ENCODE peak calls at places on chromosomes 4 and X, in ten cellular contexts. T, J, F, U, V, A, L, X, Q and K are unnamed samples.

GRCh38 chr4:165684177-165684870 is 188.7 kb upstream of the TLL1 start:
- DNase-seq in T (no peak), V (no peak), Q (no peak), J (peak; percentile 60), A (no peak), L (no peak), X (no peak), U (no peak), F (no peak), K (no peak)

GRCh38 chrX:132622130-132622529 is 133.3 kb upstream of the MBNL3 start:
- DNase-seq in L (no peak), T (peak; percentile 35), A (no peak), Q (no peak), U (no peak), X (no peak), V (no peak), F (no peak), J (peak; percentile 18), K (peak; percentile 47)

GRCh38 chr4:179530953-179531352 is 2088.7 kb upstream of the AGA start:
- DNase-seq in T (peak; percentile 6), X (no peak), V (no peak), L (no peak), A (no peak), U (no peak), F (no peak), J (no peak), Q (no peak), K (no peak)

GRCh38 chr4:89486042-89486441 is 178.4 kb upstream of the GPRIN3 start:
- DNase-seq in L (peak; percentile 47), Q (no peak), T (peak; percentile 55), U (no peak), V (no peak), A (peak; percentile 14), X (no peak), J (peak; percentile 71), F (no peak), K (no peak)

GRCh38 chr4:19580090-19580489 is 671.6 kb upstream of the SLIT2 start:
- DNase-seq in X (no peak), J (peak; percentile 82), V (no peak), U (no peak), F (no peak), T (peak; percentile 32), A (no peak), Q (no peak), L (no peak), K (no peak)

GRCh38 chr4:27318740-27319139 is 458.1 kb downstream of the STIM2 start:
- DNase-seq in Q (no peak), F (no peak), T (peak; percentile 17), X (peak; percentile 79), U (no peak), L (peak; percentile 37), A (peak; percentile 45), J (peak; percentile 8), V (no peak), K (peak; percentile 4)

GRCh38 chr4:86036729-86037128 is 323.1 kb downstream of the MAPK10 start:
- DNase-seq in L (no peak), F (no peak), U (no peak), X (no peak), T (peak; percentile 69), V (no peak), Q (no peak), A (no peak), J (peak; percentile 49), K (no peak)

GRCh38 chr4:1593038-1593417 is 91.1 kb downstream of the FAM53A start:
- DNase-seq in Q (peak; percentile 43), V (no peak), A (no peak), T (no peak), L (no peak), J (no peak), U (no peak), F (no peak), X (peak; percentile 14), K (no peak)

GRCh38 chr4:95869961-95870500 is 30.1 kb downstream of the PDHA2 start:
- DNase-seq in X (peak; percentile 10), V (no peak), L (no peak), J (peak; percentile 52), T (no peak), Q (no peak), F (no peak), U (no peak), A (peak; percentile 14), K (no peak)

GRCh38 chrX:38206542-38206941 is 14.1 kb downstream of the SRPX start:
- DNase-seq in X (no peak), A (no peak), T (no peak), F (no peak), J (no peak), Q (no peak), U (no peak), L (no peak), V (no peak), K (no peak)

GRCh38 chrX:135185795-135186443 is 14.7 kb upstream of the CT55 start:
- DNase-seq in L (peak; percentile 58), T (peak; percentile 46), U (no peak), J (peak; percentile 46), X (peak; percentile 32), F (peak; percentile 37), A (peak; percentile 56), Q (no peak), V (no peak), K (peak; percentile 40)

GRCh38 chr4:153348006-153348405 is 3.5 kb downstream of the MND1 start:
- DNase-seq in X (no peak), Q (no peak), F (no peak), V (no peak), A (no peak), T (peak; percentile 62), U (no peak), J (no peak), L (peak; percentile 17), K (no peak)

GRCh38 chr4:113901994-113902787 is 77.3 kb downstream of the ARSJ start:
- DNase-seq in A (no peak), X (no peak), V (no peak), F (no peak), L (no peak), T (no peak), J (no peak), Q (peak; percentile 65), U (no peak), K (peak; percentile 64)

GRCh38 chr4:78512357-78512920 is 39.1 kb upstream of the ANXA3 start:
- DNase-seq in J (peak; percentile 31), L (no peak), U (no peak), F (no peak), T (peak; percentile 10), Q (peak; percentile 51), V (no peak), A (peak; percentile 59), X (no peak), K (no peak)

GRCh38 chrX:25597561-25597960 is 540.6 kb upstream of the MAGEB18 start:
- DNase-seq in U (no peak), Q (no peak), J (peak; percentile 62), L (no peak), F (no peak), V (no peak), A (no peak), T (no peak), X (no peak), K (no peak)

GRCh38 chr4:10639664-10640063 is 44.9 kb downstream of the CLNK start:
- DNase-seq in F (no peak), U (no peak), A (no peak), J (no peak), L (no peak), V (no peak), T (peak; percentile 24), Q (no peak), X (no peak), K (no peak)

GRCh38 chr4:101178731-101179130 is 168.6 kb downstream of the PPP3CA start:
- DNase-seq in J (no peak), X (no peak), U (no peak), A (no peak), F (no peak), L (no peak), T (peak; percentile 50), Q (no peak), V (no peak), K (no peak)

GRCh38 chrX:97401586-97402101 is 517.9 kb downstream of the RPA4 start:
- DNase-seq in A (no peak), U (no peak), X (no peak), F (no peak), J (no peak), Q (no peak), V (no peak), T (peak; percentile 19), L (no peak), K (no peak)

GRCh38 chrX:10988653-10989052 is 122.5 kb upstream of the HCCS start:
- DNase-seq in J (no peak), X (no peak), T (no peak), Q (no peak), U (no peak), F (no peak), A (no peak), V (no peak), L (no peak), K (no peak)

GRCh38 chr4:71553605-71554004 is 214.8 kb downstream of the SLC4A4 start:
- DNase-seq in V (no peak), Q (no peak), A (peak; percentile 24), J (peak; percentile 58), F (peak; percentile 0), U (no peak), X (no peak), L (peak; percentile 7), T (peak; percentile 64), K (no peak)

GRCh38 chrX:42096262-42096939 is 173.0 kb upstream of the CASK start:
- DNase-seq in A (no peak), Q (peak; percentile 58), L (no peak), J (peak; percentile 97), F (no peak), X (no peak), V (no peak), T (peak; percentile 96), U (no peak), K (no peak)

GRCh38 chr4:86554641-86555040 is 39.5 kb upstream of the PTPN13 start:
- DNase-seq in A (no peak), T (no peak), L (no peak), Q (no peak), U (no peak), V (no peak), F (no peak), J (no peak), X (no peak), K (no peak)

GRCh38 chr4:24160358-24160757 is 270.5 kb upstream of the PPARGC1A start:
- DNase-seq in F (no peak), U (no peak), V (no peak), J (no peak), X (no peak), T (no peak), A (peak; percentile 22), Q (no peak), L (no peak), K (no peak)

GRCh38 chr4:184644553-184645307 is 4.5 kb downstream of the CASP3 start:
- DNase-seq in T (peak; percentile 40), L (no peak), J (no peak), X (no peak), Q (no peak), U (no peak), F (no peak), V (no peak), A (no peak), K (no peak)

GRCh38 chrX:54920610-54921426 is at the start of gene TRO:
- DNase-seq in J (peak; percentile 10), T (peak; percentile 10), V (no peak), U (peak; percentile 22), L (no peak), A (peak; percentile 53), Q (no peak), X (peak; percentile 56), F (peak; percentile 14), K (no peak)

GRCh38 chr4:6953751-6954380 is 44.2 kb downstream of the TBC1D14 start:
- DNase-seq in X (peak; percentile 89), U (peak; percentile 86), F (no peak), A (peak; percentile 73), V (no peak), Q (peak; percentile 75), T (peak; percentile 62), J (peak; percentile 83), L (no peak), K (no peak)

GRCh38 chr4:18954538-18954937 is 933.0 kb upstream of the LCORL start:
- DNase-seq in A (no peak), X (no peak), F (no peak), L (no peak), V (no peak), T (no peak), J (no peak), Q (no peak), U (no peak), K (no peak)

GRCh38 chrX:118520206-118520857 is 24.7 kb downstream of the DOCK11 start:
- DNase-seq in Q (no peak), X (no peak), F (no peak), L (no peak), J (peak; percentile 73), V (no peak), A (no peak), T (peak; percentile 80), U (no peak), K (no peak)